ENCODE peak calls at places on chromosomes 5 and 9, in eight cellular contexts. K, S, U, C, J, E, P and H are unnamed samples.

GRCh38 chr5:10354048-10354872 is 765 bp downstream of the MARCHF6 start:
- DNase-seq in K (peak; percentile 41), S (no peak), U (no peak), C (no peak), J (no peak), E (peak; percentile 49), P (peak; percentile 75), H (peak; percentile 55)

GRCh38 chr5:172106511-172107356 is 81.3 kb downstream of the STK10 start:
- DNase-seq in K (peak; percentile 74), S (peak; percentile 40), U (peak; percentile 89), C (peak; percentile 56), J (peak; percentile 55), E (peak; percentile 59), P (peak; percentile 80), H (peak; percentile 55)

GRCh38 chr9:21689851-21690250 is 112.6 kb upstream of the MTAP start:
- DNase-seq in K (no peak), S (no peak), U (no peak), C (no peak), J (no peak), E (no peak), P (no peak), H (no peak)

GRCh38 chr5:39202594-39203290 is 16.6 kb downstream of the FYB1 start:
- DNase-seq in K (no peak), S (no peak), U (no peak), C (no peak), J (no peak), E (no peak), P (no peak), H (no peak)

GRCh38 chr9:73118898-73119554 is 32.6 kb upstream of the ANXA1 start:
- DNase-seq in K (no peak), S (no peak), U (no peak), C (no peak), J (peak; percentile 47), E (no peak), P (peak; percentile 58), H (no peak)

GRCh38 chr9:97802276-97802675 is 50.8 kb upstream of the FOXE1 start:
- DNase-seq in K (no peak), S (no peak), U (no peak), C (no peak), J (peak; percentile 74), E (no peak), P (peak; percentile 6), H (no peak)

GRCh38 chr9:70747335-70747734 is 332.9 kb upstream of the KLF9 start:
- DNase-seq in K (no peak), S (no peak), U (no peak), C (no peak), J (no peak), E (no peak), P (peak; percentile 69), H (no peak)

GRCh38 chr9:112029921-112030444 is 133.4 kb downstream of the UGCG start:
- DNase-seq in K (no peak), S (no peak), U (no peak), C (no peak), J (peak; percentile 44), E (peak; percentile 37), P (peak; percentile 69), H (no peak)

GRCh38 chr5:87410941-87411340 is 1.8 kb downstream of the CCNH start:
- DNase-seq in K (no peak), S (no peak), U (no peak), C (no peak), J (no peak), E (no peak), P (peak; percentile 78), H (no peak)

GRCh38 chr5:87020099-87020934 is 247.4 kb upstream of the RASA1 start:
- DNase-seq in K (no peak), S (peak; percentile 24), U (peak; percentile 76), C (no peak), J (peak; percentile 12), E (no peak), P (peak; percentile 21), H (no peak)

GRCh38 chr5:150644496-150644895 is 4.0 kb downstream of the SYNPO start:
- DNase-seq in K (no peak), S (no peak), U (no peak), C (no peak), J (no peak), E (peak; percentile 63), P (no peak), H (no peak)

GRCh38 chr9:76369583-76369982 is 24.6 kb downstream of the RFK start:
- DNase-seq in K (no peak), S (no peak), U (no peak), C (no peak), J (no peak), E (peak; percentile 85), P (peak; percentile 4), H (no peak)